ENCODE peak calls at places on chromosomes 1 and 21, in nine cellular contexts. P, C, L, D, A, N, J, X and F are unnamed samples.

GRCh38 chr1:211133393-211133840 is 531 bp downstream of the KCNH1 start:
- DNase-seq in J (no peak), L (peak; percentile 58), A (no peak), D (no peak), N (no peak), X (no peak), C (no peak), P (peak; percentile 62), F (no peak)

GRCh38 chr1:167748901-167749300 is 27.1 kb downstream of the MPZL1 start:
- DNase-seq in N (no peak), A (peak; percentile 46), X (peak; percentile 62), J (no peak), D (no peak), L (no peak), C (no peak), P (no peak), F (no peak)

GRCh38 chr1:228000836-228001563 is 5.8 kb upstream of the WNT3A start:
- DNase-seq in D (no peak), P (no peak), X (no peak), N (no peak), L (no peak), A (no peak), C (no peak), J (no peak), F (no peak)

GRCh38 chr1:159211331-159212136 is 6.9 kb downstream of the ACKR1 start:
- DNase-seq in J (no peak), L (peak; percentile 73), P (peak; percentile 92), D (peak; percentile 29), C (peak; percentile 45), X (peak; percentile 30), N (peak; percentile 86), A (peak; percentile 3), F (peak; percentile 25)

GRCh38 chr1:172449012-172449584 is 5.2 kb upstream of the PIGC start:
- DNase-seq in D (peak; percentile 85), P (no peak), N (no peak), C (no peak), A (no peak), J (no peak), X (no peak), L (no peak), F (peak; percentile 98)

GRCh38 chr1:50665413-50665812 is 242.2 kb upstream of the DMRTA2 start:
- DNase-seq in J (no peak), C (no peak), P (no peak), D (no peak), L (no peak), A (peak; percentile 57), N (no peak), X (no peak), F (no peak)

GRCh38 chr1:55050283-55050682 is 10.9 kb downstream of the PCSK9 start:
- DNase-seq in J (no peak), L (no peak), A (peak; percentile 62), C (no peak), X (peak; percentile 61), P (no peak), D (no peak), N (no peak), F (no peak)

GRCh38 chr1:183244466-183244865 is 58.4 kb downstream of the LAMC2 start:
- DNase-seq in X (no peak), J (no peak), P (no peak), N (no peak), C (no peak), L (no peak), D (no peak), A (peak; percentile 28), F (no peak)

GRCh38 chr1:65149391-65149729 is 1.4 kb downstream of the AK4 start:
- DNase-seq in N (no peak), D (no peak), L (peak; percentile 79), P (peak; percentile 82), J (no peak), X (no peak), C (no peak), A (no peak), F (no peak)

GRCh38 chr21:45033791-45034555 is 40.4 kb upstream of the ADARB1 start:
- DNase-seq in C (no peak), X (no peak), D (no peak), P (no peak), A (peak; percentile 73), J (peak; percentile 7), N (no peak), L (no peak), F (no peak)

GRCh38 chr1:64539808-64540207 is 69.9 kb downstream of the CACHD1 start:
- DNase-seq in N (no peak), L (no peak), D (no peak), J (no peak), X (peak; percentile 53), A (peak; percentile 35), P (no peak), C (no peak), F (peak; percentile 2)

GRCh38 chr1:223617671-223618070 is 47.8 kb downstream of the CAPN8 start:
- DNase-seq in A (no peak), X (no peak), J (no peak), N (no peak), D (no peak), C (no peak), P (no peak), L (no peak), F (no peak)

GRCh38 chr1:110006516-110006915 is 22.0 kb downstream of the AHCYL1 start:
- DNase-seq in X (no peak), J (no peak), C (no peak), P (no peak), A (no peak), L (no peak), N (no peak), D (no peak), F (no peak)

GRCh38 chr1:110003747-110004428 is 19.3 kb downstream of the AHCYL1 start:
- DNase-seq in L (peak; percentile 58), A (peak; percentile 99), C (peak; percentile 16), D (peak; percentile 88), N (no peak), P (peak; percentile 65), X (peak; percentile 99), J (peak; percentile 92), F (peak; percentile 100)

GRCh38 chr1:110005971-110006370 is 21.4 kb downstream of the AHCYL1 start:
- DNase-seq in X (peak; percentile 40), A (peak; percentile 72), L (no peak), N (no peak), P (no peak), C (no peak), J (no peak), D (no peak), F (no peak)

GRCh38 chr1:110004583-110004982 is 20.0 kb downstream of the AHCYL1 start:
- DNase-seq in C (no peak), L (no peak), J (no peak), P (no peak), A (no peak), N (no peak), D (no peak), X (no peak), F (peak; percentile 60)

GRCh38 chr1:110002695-110003094 is 18.1 kb downstream of the AHCYL1 start:
- DNase-seq in N (no peak), A (no peak), L (no peak), P (no peak), C (no peak), X (no peak), J (no peak), D (no peak), F (no peak)
- H3K4me1 ChIP-seq in N (peaks cover 38% of the 10 kb centered on the region), A (peaks cover 17% of the 10 kb centered on the region), L (peaks cover 14% of the 10 kb centered on the region), P (peaks cover 53% of the 10 kb centered on the region), C (peaks cover 26% of the 10 kb centered on the region), X (peaks cover 31% of the 10 kb centered on the region), J (peaks cover 24% of the 10 kb centered on the region), D (peaks cover 82% of the 10 kb centered on the region), F (peaks cover 81% of the 10 kb centered on the region)

DNA sequence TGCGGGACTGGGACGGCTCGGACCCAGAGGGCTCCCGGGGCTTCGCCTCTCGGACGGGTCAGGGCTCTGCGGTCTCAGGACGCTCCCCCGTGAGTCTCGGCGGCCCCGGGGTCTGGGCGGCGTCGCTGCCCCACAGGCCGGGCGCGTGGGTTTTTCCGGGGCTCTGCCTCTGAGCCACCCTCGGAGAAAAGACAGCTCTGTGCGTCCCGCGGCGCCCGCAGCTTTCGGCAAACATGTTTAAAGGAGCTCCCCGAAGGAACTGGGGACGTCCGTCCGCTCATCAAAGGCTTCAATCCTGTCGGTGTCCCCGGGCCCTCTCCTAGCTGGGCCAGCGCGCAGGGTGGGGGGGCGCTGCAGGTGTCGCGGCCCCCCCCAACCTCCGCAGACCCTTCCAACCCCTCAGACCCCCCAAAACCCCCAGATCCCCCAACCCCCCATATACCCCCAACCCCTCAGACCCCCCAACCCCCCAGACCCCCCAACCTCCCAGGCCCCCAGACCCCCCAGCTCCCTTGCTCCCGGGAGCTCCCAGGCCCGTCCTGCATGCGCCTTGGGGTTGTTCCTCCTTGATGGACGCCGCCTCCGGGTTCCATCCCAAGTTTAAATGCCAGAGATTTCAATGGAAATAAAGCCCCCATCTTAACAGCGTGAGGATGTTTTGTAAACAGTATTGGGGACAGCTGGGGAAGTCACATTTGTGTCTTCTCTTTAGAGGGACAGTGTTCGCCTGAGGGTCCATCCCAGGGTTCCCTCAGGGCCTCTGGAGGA is 996 bp upstream of the C1orf159 start:
- DNase-seq in D (no peak), P (peak; percentile 50), A (no peak), C (no peak), L (no peak), N (peak; percentile 51), J (no peak), X (no peak), F (no peak)
- H3K4me2 ChIP-seq in D (peak overlapping the region; percentile 78), P (peak overlapping the region; percentile 88), A (peak overlapping the region; percentile 84), C (peak overlapping the region; percentile 76), L (peak overlapping the region; percentile 27), N (peak overlapping the region; percentile 85), J (peak overlapping the region; percentile 80), X (peak overlapping the region; percentile 91), F (peak overlapping the region; percentile 94)

GRCh38 chr1:53435151-53435550 is 24.0 kb upstream of the DMRTB1 start:
- DNase-seq in J (no peak), X (no peak), P (peak; percentile 34), L (no peak), A (no peak), C (no peak), D (no peak), N (no peak), F (no peak)
- H3K4me1 ChIP-seq in J (no peaks in the 10 kb centered on the region), X (no peaks in the 10 kb centered on the region), P (peaks cover 20% of the 10 kb centered on the region), L (peaks cover 8% of the 10 kb centered on the region), A (no peaks in the 10 kb centered on the region), C (no peaks in the 10 kb centered on the region), D (no peaks in the 10 kb centered on the region), N (peaks cover 3% of the 10 kb centered on the region), F (no peaks in the 10 kb centered on the region)

GRCh38 chr1:11682287-11682771 is 1.4 kb upstream of the MAD2L2 start:
- DNase-seq in D (no peak), A (no peak), J (no peak), L (peak; percentile 83), X (no peak), N (no peak), P (peak; percentile 96), C (no peak), F (no peak)

GRCh38 chr1:11681071-11681771 is at the start of gene MAD2L2:
- DNase-seq in C (peak; percentile 92), A (peak; percentile 75), D (peak; percentile 73), N (peak; percentile 94), X (peak; percentile 52), L (peak; percentile 85), P (peak; percentile 91), J (no peak), F (peak; percentile 80)

GRCh38 chr1:11680270-11681070 is 478 bp downstream of the MAD2L2 start:
- DNase-seq in J (no peak), L (no peak), D (no peak), A (peak; percentile 22), N (peak; percentile 43), P (peak; percentile 48), C (peak; percentile 19), X (no peak), F (no peak)

GRCh38 chr1:11684070-11684469 is 3.1 kb upstream of the MAD2L2 start:
- DNase-seq in L (no peak), D (no peak), J (no peak), A (no peak), C (no peak), X (no peak), N (peak; percentile 83), P (no peak), F (no peak)

GRCh38 chr1:11682799-11683198 is 1.9 kb upstream of the MAD2L2 start:
- DNase-seq in A (peak; percentile 7), P (peak; percentile 53), J (no peak), N (no peak), X (no peak), C (no peak), D (no peak), L (peak; percentile 46), F (no peak)
- H3K4me2 ChIP-seq in A (no peak overlapping the region), P (peak overlapping the region; percentile 59), J (no peak overlapping the region), N (peak overlapping the region; percentile 90), X (peak overlapping the region; percentile 17), C (peak overlapping the region; percentile 100), D (no peak overlapping the region), L (peak overlapping the region; percentile 65), F (no peak overlapping the region)